ENCODE peak calls at places on chromosomes 3 and 15, in seven cellular contexts. One of them, this sample, is unnamed.

GRCh38 chr15:72139667-72140066 is 21.5 kb downstream of the SENP8 start:
- DNase-seq in NCI-H345: no peak
- DNase-seq in tibial nerve: no peak
- DNase-seq in caudate nucleus: no peak
- DNase-seq in hippocampal formation: no peak
- DNase-seq in ELR: no peak
- DNase-seq in T-helper 1 cell: no peak
- DNase-seq in this sample: no peak

GRCh38 chr3:17580901-17581300 is 161.5 kb downstream of the TBC1D5 start:
- DNase-seq in NCI-H345: no peak
- DNase-seq in tibial nerve: no peak
- DNase-seq in caudate nucleus: no peak
- DNase-seq in hippocampal formation: no peak
- DNase-seq in ELR: no peak
- DNase-seq in T-helper 1 cell: no peak
- DNase-seq in this sample: no peak

GRCh38 chr15:20356444-20357138 is 185.0 kb downstream of the GOLGA6L6 start:
- DNase-seq in NCI-H345: no peak
- DNase-seq in tibial nerve: peak; percentile 43
- DNase-seq in caudate nucleus: no peak
- DNase-seq in hippocampal formation: no peak
- DNase-seq in ELR: peak; percentile 2
- DNase-seq in T-helper 1 cell: peak; percentile 73
- DNase-seq in this sample: no peak

GRCh38 chr15:99249270-99249817 is at the start of gene TTC23:
- DNase-seq in NCI-H345: no peak
- DNase-seq in tibial nerve: peak; percentile 50
- DNase-seq in caudate nucleus: no peak
- DNase-seq in hippocampal formation: no peak
- DNase-seq in ELR: peak; percentile 90
- DNase-seq in T-helper 1 cell: no peak
- DNase-seq in this sample: no peak

GRCh38 chr3:191066669-191067068 is 132.4 kb upstream of the OSTN start:
- DNase-seq in NCI-H345: no peak
- DNase-seq in tibial nerve: no peak
- DNase-seq in caudate nucleus: no peak
- DNase-seq in hippocampal formation: no peak
- DNase-seq in ELR: peak; percentile 92
- DNase-seq in T-helper 1 cell: no peak
- DNase-seq in this sample: no peak

GRCh38 chr15:60299452-60300047 is 98.2 kb downstream of the ANXA2 start:
- DNase-seq in NCI-H345: peak; percentile 95
- DNase-seq in tibial nerve: no peak
- DNase-seq in caudate nucleus: no peak
- DNase-seq in hippocampal formation: peak; percentile 44
- DNase-seq in ELR: peak; percentile 60
- DNase-seq in T-helper 1 cell: no peak
- DNase-seq in this sample: peak; percentile 94

GRCh38 chr3:85572426-85572825 is 613.6 kb downstream of the CADM2 start:
- DNase-seq in NCI-H345: no peak
- DNase-seq in tibial nerve: no peak
- DNase-seq in caudate nucleus: no peak
- DNase-seq in hippocampal formation: no peak
- DNase-seq in ELR: no peak
- DNase-seq in T-helper 1 cell: no peak
- DNase-seq in this sample: no peak

GRCh38 chr15:61144055-61144454 is 85.0 kb downstream of the RORA start:
- DNase-seq in NCI-H345: no peak
- DNase-seq in tibial nerve: no peak
- DNase-seq in caudate nucleus: no peak
- DNase-seq in hippocampal formation: no peak
- DNase-seq in ELR: no peak
- DNase-seq in T-helper 1 cell: no peak
- DNase-seq in this sample: no peak

GRCh38 chr3:150253622-150254021 is 154.5 kb upstream of the TSC22D2 start:
- DNase-seq in NCI-H345: peak; percentile 68
- DNase-seq in tibial nerve: no peak
- DNase-seq in caudate nucleus: no peak
- DNase-seq in hippocampal formation: no peak
- DNase-seq in ELR: peak; percentile 17
- DNase-seq in T-helper 1 cell: no peak
- DNase-seq in this sample: no peak

GRCh38 chr3:16060358-16060852 is 114.1 kb upstream of the GALNT15 start:
- DNase-seq in NCI-H345: no peak
- DNase-seq in tibial nerve: peak; percentile 86
- DNase-seq in caudate nucleus: no peak
- DNase-seq in hippocampal formation: no peak
- DNase-seq in ELR: peak; percentile 99
- DNase-seq in T-helper 1 cell: no peak
- DNase-seq in this sample: no peak

GRCh38 chr15:64354683-64355558 is 1.1 kb downstream of the CSNK1G1 start:
- DNase-seq in NCI-H345: no peak
- DNase-seq in tibial nerve: no peak
- DNase-seq in caudate nucleus: no peak
- DNase-seq in hippocampal formation: no peak
- DNase-seq in ELR: no peak
- DNase-seq in T-helper 1 cell: no peak
- DNase-seq in this sample: no peak

GRCh38 chr3:10376353-10376752 is 55.4 kb upstream of the SEC13 start:
- DNase-seq in NCI-H345: peak; percentile 45
- DNase-seq in tibial nerve: no peak
- DNase-seq in caudate nucleus: no peak
- DNase-seq in hippocampal formation: no peak
- DNase-seq in ELR: no peak
- DNase-seq in T-helper 1 cell: no peak
- DNase-seq in this sample: no peak

GRCh38 chr3:153628591-153628990 is 466.6 kb downstream of the RAP2B start:
- DNase-seq in NCI-H345: no peak
- DNase-seq in tibial nerve: no peak
- DNase-seq in caudate nucleus: no peak
- DNase-seq in hippocampal formation: no peak
- DNase-seq in ELR: no peak
- DNase-seq in T-helper 1 cell: no peak
- DNase-seq in this sample: no peak